ENCODE peak calls at places on chromosomes 11 and 22, in eight cellular contexts. One of them, this sample, is unnamed.
A peak's percentile ranks its signal among the peaks of the same experiment; 100 is the strongest.

GRCh38 chr11:79412761-79413160 is 28.1 kb downstream of the TENM4 start:
- DNase-seq in neuronal stem cell: no peak
- DNase-seq in cardiac muscle cell: no peak
- DNase-seq in IMR-90: peak; percentile 18
- DNase-seq in A549: no peak
- DNase-seq in esophagus squamous epithelium: no peak
- DNase-seq in SJSA1: no peak
- DNase-seq in MM.1S: no peak
- DNase-seq in this sample: no peak

GRCh38 chr11:24965780-24966179 is 468.9 kb downstream of the LUZP2 start:
- DNase-seq in neuronal stem cell: no peak
- DNase-seq in cardiac muscle cell: no peak
- DNase-seq in IMR-90: no peak
- DNase-seq in A549: no peak
- DNase-seq in esophagus squamous epithelium: no peak
- DNase-seq in SJSA1: no peak
- DNase-seq in MM.1S: no peak
- DNase-seq in this sample: no peak

GRCh38 chr11:99418927-99419707 is 398.4 kb downstream of the CNTN5 start:
- DNase-seq in neuronal stem cell: no peak
- DNase-seq in cardiac muscle cell: no peak
- DNase-seq in IMR-90: no peak
- DNase-seq in A549: no peak
- DNase-seq in esophagus squamous epithelium: no peak
- DNase-seq in SJSA1: no peak
- DNase-seq in MM.1S: no peak
- DNase-seq in this sample: no peak

GRCh38 chr22:17112491-17113042 is 8.6 kb downstream of the TMEM121B start:
- DNase-seq in neuronal stem cell: no peak
- DNase-seq in cardiac muscle cell: no peak
- DNase-seq in IMR-90: no peak
- DNase-seq in A549: no peak
- DNase-seq in esophagus squamous epithelium: no peak
- DNase-seq in SJSA1: no peak
- DNase-seq in MM.1S: no peak
- DNase-seq in this sample: no peak

GRCh38 chr11:32597914-32598313 is 14.3 kb downstream of the EIF3M start:
- DNase-seq in neuronal stem cell: peak; percentile 40
- DNase-seq in cardiac muscle cell: no peak
- DNase-seq in IMR-90: no peak
- DNase-seq in A549: no peak
- DNase-seq in esophagus squamous epithelium: no peak
- DNase-seq in SJSA1: no peak
- DNase-seq in MM.1S: no peak
- DNase-seq in this sample: no peak

GRCh38 chr11:112100457-112100856 is 13.8 kb downstream of the SDHD start:
- DNase-seq in neuronal stem cell: no peak
- DNase-seq in cardiac muscle cell: no peak
- DNase-seq in IMR-90: peak; percentile 80
- DNase-seq in A549: no peak
- DNase-seq in esophagus squamous epithelium: no peak
- DNase-seq in SJSA1: peak; percentile 58
- DNase-seq in MM.1S: no peak
- DNase-seq in this sample: no peak

GRCh38 chr22:27719535-27720227 is 81.9 kb downstream of the MN1 start:
- DNase-seq in neuronal stem cell: no peak
- DNase-seq in cardiac muscle cell: no peak
- DNase-seq in IMR-90: peak; percentile 16
- DNase-seq in A549: no peak
- DNase-seq in esophagus squamous epithelium: no peak
- DNase-seq in SJSA1: peak; percentile 84
- DNase-seq in MM.1S: no peak
- DNase-seq in this sample: no peak

GRCh38 chr22:46081036-46081830 is 69.1 kb upstream of the PPARA start:
- DNase-seq in neuronal stem cell: no peak
- DNase-seq in cardiac muscle cell: no peak
- DNase-seq in IMR-90: no peak
- DNase-seq in A549: no peak
- DNase-seq in esophagus squamous epithelium: no peak
- DNase-seq in SJSA1: peak; percentile 77
- DNase-seq in MM.1S: no peak
- DNase-seq in this sample: no peak

GRCh38 chr11:117825538-117826359 is 1.2 kb upstream of the FXYD2 start:
- DNase-seq in neuronal stem cell: no peak
- DNase-seq in cardiac muscle cell: no peak
- DNase-seq in IMR-90: no peak
- DNase-seq in A549: no peak
- DNase-seq in esophagus squamous epithelium: no peak
- DNase-seq in SJSA1: no peak
- DNase-seq in MM.1S: no peak
- DNase-seq in this sample: no peak

GRCh38 chr11:48210052-48210451 is 6.6 kb upstream of the OR4B1 start:
- DNase-seq in neuronal stem cell: no peak
- DNase-seq in cardiac muscle cell: no peak
- DNase-seq in IMR-90: peak; percentile 17
- DNase-seq in A549: peak; percentile 8
- DNase-seq in esophagus squamous epithelium: no peak
- DNase-seq in SJSA1: no peak
- DNase-seq in MM.1S: no peak
- DNase-seq in this sample: no peak

GRCh38 chr22:39920134-39920743 is 19.4 kb downstream of the GRAP2 start:
- DNase-seq in neuronal stem cell: no peak
- DNase-seq in cardiac muscle cell: no peak
- DNase-seq in IMR-90: no peak
- DNase-seq in A549: no peak
- DNase-seq in esophagus squamous epithelium: no peak
- DNase-seq in SJSA1: no peak
- DNase-seq in MM.1S: no peak
- DNase-seq in this sample: no peak

GRCh38 chr22:37567991-37568390 is 7.7 kb downstream of the CDC42EP1 start:
- DNase-seq in neuronal stem cell: no peak
- DNase-seq in cardiac muscle cell: no peak
- DNase-seq in IMR-90: no peak
- DNase-seq in A549: no peak
- DNase-seq in esophagus squamous epithelium: no peak
- DNase-seq in SJSA1: no peak
- DNase-seq in MM.1S: no peak
- DNase-seq in this sample: no peak

GRCh38 chr22:37568448-37569008 is 8.2 kb downstream of the CDC42EP1 start:
- DNase-seq in neuronal stem cell: no peak
- DNase-seq in cardiac muscle cell: no peak
- DNase-seq in IMR-90: no peak
- DNase-seq in A549: no peak
- DNase-seq in esophagus squamous epithelium: no peak
- DNase-seq in SJSA1: no peak
- DNase-seq in MM.1S: no peak
- DNase-seq in this sample: no peak

GRCh38 chr22:37570661-37570976 is 9.3 kb downstream of the LGALS2 start:
- DNase-seq in neuronal stem cell: no peak
- DNase-seq in cardiac muscle cell: no peak
- DNase-seq in IMR-90: no peak
- DNase-seq in A549: no peak
- DNase-seq in esophagus squamous epithelium: no peak
- DNase-seq in SJSA1: no peak
- DNase-seq in MM.1S: no peak
- DNase-seq in this sample: no peak

GRCh38 chr22:37569921-37570660 is 9.8 kb downstream of the LGALS2 start:
- DNase-seq in neuronal stem cell: no peak
- DNase-seq in cardiac muscle cell: no peak
- DNase-seq in IMR-90: no peak
- DNase-seq in A549: no peak
- DNase-seq in esophagus squamous epithelium: no peak
- DNase-seq in SJSA1: no peak
- DNase-seq in MM.1S: no peak
- DNase-seq in this sample: no peak

DNA sequence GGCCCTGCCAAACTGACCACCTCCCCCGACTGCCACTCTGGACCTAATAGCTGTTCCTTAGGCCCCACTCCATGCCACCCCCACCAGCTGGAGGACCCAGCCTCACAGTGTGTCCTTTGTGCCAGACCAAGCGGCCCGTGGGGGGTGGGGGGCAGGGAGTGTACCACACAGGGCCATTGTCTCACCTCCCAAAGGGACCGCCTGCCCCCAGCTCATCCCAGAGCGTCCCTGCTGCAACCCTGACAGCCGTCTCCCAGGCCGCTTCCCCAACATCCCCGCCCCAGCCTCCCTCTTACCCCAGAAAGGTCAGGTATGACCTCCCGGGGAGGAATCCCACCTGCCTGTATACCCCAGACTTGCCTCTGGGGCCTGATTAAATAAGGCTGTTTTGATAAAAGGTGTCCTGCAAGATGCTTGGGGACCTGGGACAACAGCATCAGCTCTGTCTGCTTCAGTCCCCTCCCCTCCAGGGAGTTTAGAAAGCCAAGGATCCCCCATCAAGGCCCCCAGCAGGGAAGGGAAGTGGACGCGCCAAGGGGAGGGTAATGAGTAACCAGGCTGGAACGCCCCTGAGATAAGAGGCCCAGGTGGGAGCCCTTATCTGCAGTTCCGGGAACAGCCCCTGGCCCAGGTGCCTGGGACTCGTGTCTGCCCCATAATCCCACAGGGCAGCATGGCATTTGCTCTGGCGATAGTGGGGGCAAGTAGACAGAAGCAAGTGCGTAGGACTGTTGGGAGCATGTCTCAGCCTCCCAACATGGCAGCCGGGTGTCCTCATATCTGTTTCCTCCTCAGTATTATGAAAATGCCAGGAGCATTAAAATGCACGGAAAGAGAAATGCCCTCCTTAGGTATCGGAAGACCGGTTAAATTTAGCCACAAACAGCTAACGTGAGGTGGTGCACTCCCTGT is 9.0 kb downstream of the CDC42EP1 start:
- DNase-seq in neuronal stem cell: no peak
- DNase-seq in cardiac muscle cell: no peak
- DNase-seq in IMR-90: no peak
- DNase-seq in A549: no peak
- DNase-seq in esophagus squamous epithelium: no peak
- DNase-seq in SJSA1: no peak
- DNase-seq in MM.1S: no peak
- DNase-seq in this sample: no peak
- H3K4me3 ChIP-seq in neuronal stem cell: no peak overlapping the region
- H3K4me3 ChIP-seq in cardiac muscle cell: no peak overlapping the region
- H3K4me3 ChIP-seq in IMR-90: no peak overlapping the region
- H3K4me3 ChIP-seq in A549: no peak overlapping the region
- H3K4me3 ChIP-seq in esophagus squamous epithelium: no peak overlapping the region
- H3K4me3 ChIP-seq in SJSA1: no peak overlapping the region
- H3K4me3 ChIP-seq in MM.1S: no peak overlapping the region
- H3K4me3 ChIP-seq in this sample: no peak overlapping the region

GRCh38 chr11:133920109-133920990 is 36.4 kb downstream of the IGSF9B start:
- DNase-seq in neuronal stem cell: no peak
- DNase-seq in cardiac muscle cell: no peak
- DNase-seq in IMR-90: no peak
- DNase-seq in A549: no peak
- DNase-seq in esophagus squamous epithelium: no peak
- DNase-seq in SJSA1: no peak
- DNase-seq in MM.1S: no peak
- DNase-seq in this sample: no peak
- H3K9me3 ChIP-seq in neuronal stem cell: no peaks in the 10 kb centered on the region
- H3K9me3 ChIP-seq in cardiac muscle cell: no peaks in the 10 kb centered on the region
- H3K9me3 ChIP-seq in IMR-90: no peaks in the 10 kb centered on the region
- H3K9me3 ChIP-seq in A549: no peaks in the 10 kb centered on the region
- H3K9me3 ChIP-seq in esophagus squamous epithelium: no peaks in the 10 kb centered on the region
- H3K9me3 ChIP-seq in SJSA1: no peaks in the 10 kb centered on the region
- H3K9me3 ChIP-seq in MM.1S: no peaks in the 10 kb centered on the region
- H3K9me3 ChIP-seq in this sample: no peaks in the 10 kb centered on the region

GRCh38 chr22:37224757-37225420 is 12.6 kb upstream of the SSTR3 start:
- DNase-seq in neuronal stem cell: no peak
- DNase-seq in cardiac muscle cell: no peak
- DNase-seq in IMR-90: no peak
- DNase-seq in A549: no peak
- DNase-seq in esophagus squamous epithelium: no peak
- DNase-seq in SJSA1: no peak
- DNase-seq in MM.1S: no peak
- DNase-seq in this sample: no peak
- H3K4me1 ChIP-seq in neuronal stem cell: no peaks in the 10 kb centered on the region
- H3K4me1 ChIP-seq in cardiac muscle cell: no peaks in the 10 kb centered on the region
- H3K4me1 ChIP-seq in IMR-90: peaks cover 19% of the 10 kb centered on the region
- H3K4me1 ChIP-seq in A549: peaks cover 16% of the 10 kb centered on the region
- H3K4me1 ChIP-seq in esophagus squamous epithelium: peaks cover 29% of the 10 kb centered on the region
- H3K4me1 ChIP-seq in SJSA1: peaks cover 21% of the 10 kb centered on the region
- H3K4me1 ChIP-seq in MM.1S: peaks cover 74% of the 10 kb centered on the region
- H3K4me1 ChIP-seq in this sample: peaks cover 4% of the 10 kb centered on the region

GRCh38 chr11:11843233-11843632 is 1.5 kb downstream of the USP47 start:
- DNase-seq in neuronal stem cell: no peak
- DNase-seq in cardiac muscle cell: peak; percentile 28
- DNase-seq in IMR-90: peak; percentile 94
- DNase-seq in A549: peak; percentile 19
- DNase-seq in esophagus squamous epithelium: no peak
- DNase-seq in SJSA1: peak; percentile 44
- DNase-seq in MM.1S: no peak
- DNase-seq in this sample: no peak

GRCh38 chr11:11843642-11844041 is 1.9 kb downstream of the USP47 start:
- DNase-seq in neuronal stem cell: no peak
- DNase-seq in cardiac muscle cell: no peak
- DNase-seq in IMR-90: no peak
- DNase-seq in A549: no peak
- DNase-seq in esophagus squamous epithelium: no peak
- DNase-seq in SJSA1: no peak
- DNase-seq in MM.1S: no peak
- DNase-seq in this sample: no peak

GRCh38 chr11:11845551-11845950 is 3.8 kb downstream of the USP47 start:
- DNase-seq in neuronal stem cell: no peak
- DNase-seq in cardiac muscle cell: no peak
- DNase-seq in IMR-90: peak; percentile 35
- DNase-seq in A549: no peak
- DNase-seq in esophagus squamous epithelium: no peak
- DNase-seq in SJSA1: no peak
- DNase-seq in MM.1S: no peak
- DNase-seq in this sample: no peak

GRCh38 chr11:11845066-11845465 is 3.3 kb downstream of the USP47 start:
- DNase-seq in neuronal stem cell: no peak
- DNase-seq in cardiac muscle cell: no peak
- DNase-seq in IMR-90: no peak
- DNase-seq in A549: no peak
- DNase-seq in esophagus squamous epithelium: no peak
- DNase-seq in SJSA1: no peak
- DNase-seq in MM.1S: no peak
- DNase-seq in this sample: no peak

GRCh38 chr11:11844272-11844671 is 2.5 kb downstream of the USP47 start:
- DNase-seq in neuronal stem cell: no peak
- DNase-seq in cardiac muscle cell: no peak
- DNase-seq in IMR-90: no peak
- DNase-seq in A549: no peak
- DNase-seq in esophagus squamous epithelium: no peak
- DNase-seq in SJSA1: no peak
- DNase-seq in MM.1S: no peak
- DNase-seq in this sample: no peak
- H3K4me3 ChIP-seq in neuronal stem cell: no peak overlapping the region
- H3K4me3 ChIP-seq in cardiac muscle cell: peak overlapping the region; percentile 55
- H3K4me3 ChIP-seq in IMR-90: peak overlapping the region; percentile 23
- H3K4me3 ChIP-seq in A549: no peak overlapping the region
- H3K4me3 ChIP-seq in esophagus squamous epithelium: no peak overlapping the region
- H3K4me3 ChIP-seq in SJSA1: no peak overlapping the region
- H3K4me3 ChIP-seq in MM.1S: peak overlapping the region; percentile 94
- H3K4me3 ChIP-seq in this sample: peak overlapping the region; percentile 77

GRCh38 chr11:55726715-55727324 is 46.4 kb upstream of the OR5D13 start:
- DNase-seq in neuronal stem cell: no peak
- DNase-seq in cardiac muscle cell: no peak
- DNase-seq in IMR-90: no peak
- DNase-seq in A549: no peak
- DNase-seq in esophagus squamous epithelium: no peak
- DNase-seq in SJSA1: no peak
- DNase-seq in MM.1S: peak; percentile 31
- DNase-seq in this sample: no peak
- H3K9me3 ChIP-seq in neuronal stem cell: peaks cover 9% of the 10 kb centered on the region
- H3K9me3 ChIP-seq in cardiac muscle cell: peaks cover 3% of the 10 kb centered on the region
- H3K9me3 ChIP-seq in IMR-90: no peaks in the 10 kb centered on the region
- H3K9me3 ChIP-seq in A549: no peaks in the 10 kb centered on the region
- H3K9me3 ChIP-seq in esophagus squamous epithelium: peaks cover 10% of the 10 kb centered on the region
- H3K9me3 ChIP-seq in SJSA1: no peaks in the 10 kb centered on the region
- H3K9me3 ChIP-seq in MM.1S: no peaks in the 10 kb centered on the region
- H3K9me3 ChIP-seq in this sample: no peaks in the 10 kb centered on the region